ENCODE peak calls at places on chromosomes 12 and 14, in ten cellular contexts. O is ovary, G is A549, T is K562, B is transverse colon, V is SK-N-SH, L is esophagus muscularis mucosa, U is HepG2, R is stomach, C is upper lobe of left lung. Q is an unnamed sample.

GRCh38 chr12:115208098-115208497 is 524.1 kb upstream of the TBX3 start:
- DNase-seq in O (no peak), G (no peak), T (no peak), B (no peak), V (no peak), L (no peak), U (no peak), R (no peak), C (no peak), Q (no peak)

GRCh38 chr12:71771069-71771468 is 16.4 kb downstream of the RAB21 start:
- DNase-seq in O (no peak), G (no peak), T (no peak), B (no peak), V (no peak), L (no peak), U (no peak), R (no peak), C (no peak), Q (no peak)

GRCh38 chr14:105530446-105531087 is 4.2 kb downstream of the TMEM121 start:
- DNase-seq in O (no peak), G (no peak), T (no peak), B (no peak), V (no peak), L (no peak), U (no peak), R (no peak), C (no peak), Q (no peak)

GRCh38 chr12:3680919-3681594 is 71.9 kb downstream of the CRACR2A start:
- DNase-seq in O (peak; percentile 89), G (no peak), T (no peak), B (peak; percentile 67), V (peak; percentile 51), L (peak; percentile 89), U (no peak), R (peak; percentile 64), C (no peak), Q (peak; percentile 57)

GRCh38 chr12:49893753-49894752 is 9.6 kb downstream of the FAIM2 start:
- DNase-seq in O (no peak), G (peak; percentile 68), T (no peak), B (no peak), V (no peak), L (no peak), U (no peak), R (peak; percentile 71), C (no peak), Q (no peak)

GRCh38 chr14:87756661-87757060 is 236.3 kb downstream of the GALC start:
- DNase-seq in O (no peak), G (no peak), T (no peak), B (no peak), V (no peak), L (no peak), U (no peak), R (no peak), C (no peak), Q (no peak)

GRCh38 chr14:76371066-76371465 is 4.9 kb upstream of the ESRRB start:
- DNase-seq in O (no peak), G (no peak), T (no peak), B (no peak), V (peak; percentile 56), L (no peak), U (no peak), R (no peak), C (no peak), Q (no peak)

GRCh38 chr12:98699568-98699967 is 54.5 kb downstream of the APAF1 start:
- DNase-seq in O (no peak), G (no peak), T (no peak), B (no peak), V (no peak), L (no peak), U (no peak), R (no peak), C (no peak), Q (no peak)

GRCh38 chr14:90966493-90966892 is 93.9 kb downstream of the RPS6KA5 start:
- DNase-seq in O (no peak), G (no peak), T (no peak), B (no peak), V (no peak), L (no peak), U (no peak), R (no peak), C (no peak), Q (no peak)

GRCh38 chr14:100691395-100692025 is 35.2 kb upstream of the DLK1 start:
- DNase-seq in O (no peak), G (no peak), T (no peak), B (no peak), V (peak; percentile 77), L (no peak), U (no peak), R (no peak), C (peak; percentile 88), Q (no peak)

GRCh38 chr12:68462799-68463198 is 130.6 kb upstream of the MDM1 start:
- DNase-seq in O (no peak), G (no peak), T (no peak), B (no peak), V (no peak), L (no peak), U (no peak), R (no peak), C (no peak), Q (no peak)
- TF ChIP-seq EP300 in O (no peak), G (no peak), T (no peak), B (no peak), V (no peak), L (no peak), U (no peak), R (no peak), C (no peak), Q (no peak)

DNA sequence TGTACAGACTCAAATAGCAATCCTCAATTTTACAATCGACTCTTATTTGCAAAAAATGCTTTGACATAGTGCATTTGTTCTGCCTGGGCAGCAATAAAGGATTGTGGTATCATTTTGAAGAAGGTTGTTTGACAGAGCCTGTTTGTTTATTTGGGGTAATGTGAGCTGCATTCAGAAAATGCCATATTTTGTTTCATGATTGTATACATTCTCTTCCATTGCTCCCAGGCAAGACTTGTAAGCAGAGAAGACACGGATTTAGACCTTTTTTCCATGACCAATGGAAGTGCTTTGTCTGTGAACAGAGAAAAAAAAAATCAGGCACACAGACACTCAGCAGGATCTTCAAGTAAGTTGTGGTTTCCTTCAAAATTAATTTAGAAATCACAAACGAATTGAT is 35.5 kb upstream of the ALX1 start:
- DNase-seq in O (no peak), G (no peak), T (no peak), B (no peak), V (no peak), L (no peak), U (no peak), R (no peak), C (no peak), Q (no peak)
- H3K4me3 ChIP-seq in O (no peak overlapping the region), G (no peak overlapping the region), T (no peak overlapping the region), B (no peak overlapping the region), V (no peak overlapping the region), L (no peak overlapping the region), U (no peak overlapping the region), R (no peak overlapping the region), C (no peak overlapping the region), Q (no peak overlapping the region)

DNA sequence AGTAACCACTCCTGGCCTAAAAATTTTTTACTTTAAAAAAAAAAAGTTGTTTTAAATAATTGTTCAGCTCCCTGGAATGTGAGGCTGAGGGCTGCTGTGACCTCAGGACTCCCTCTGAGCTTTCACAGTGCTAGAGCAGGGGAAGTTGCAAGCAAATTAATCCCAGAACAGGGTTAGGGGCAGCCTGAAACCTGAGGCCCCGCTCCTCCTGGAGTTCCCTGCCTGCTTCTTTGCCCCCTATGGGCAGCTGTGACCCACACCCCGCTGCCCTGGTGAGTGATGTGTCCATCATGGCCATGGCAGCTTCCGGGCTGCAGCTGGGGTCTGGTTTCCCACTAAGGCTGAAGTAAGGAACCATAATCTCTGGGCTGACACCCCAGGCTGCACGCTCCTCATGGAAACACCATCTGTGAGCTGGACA is 9.5 kb downstream of the RITA1 start:
- DNase-seq in O (no peak), G (no peak), T (no peak), B (no peak), V (peak; percentile 46), L (no peak), U (no peak), R (no peak), C (no peak), Q (no peak)
- TF ChIP-seq EP300 in O (no peak), G (no peak), T (no peak), B (no peak), V (no peak), L (no peak), U (no peak), R (no peak), C (no peak), Q (no peak)

GRCh38 chr12:47504775-47505446 is 200.9 kb downstream of the RPAP3 start:
- DNase-seq in O (no peak), G (no peak), T (no peak), B (no peak), V (no peak), L (no peak), U (no peak), R (no peak), C (no peak), Q (no peak)
- H3K4me3 ChIP-seq in O (no peak overlapping the region), G (no peak overlapping the region), T (no peak overlapping the region), B (no peak overlapping the region), V (peak overlapping the region; percentile 9), L (no peak overlapping the region), U (no peak overlapping the region), R (no peak overlapping the region), C (no peak overlapping the region), Q (no peak overlapping the region)